ENCODE peak calls at places on chromosomes 4 and X, in eight cellular contexts. One of them, this sample, is unnamed.

GRCh38 chr4:149343614-149344013 is 472.0 kb downstream of the IQCM start:
- DNase-seq in transverse colon: no peak
- DNase-seq in GM12878: no peak
- DNase-seq in NB4: no peak
- DNase-seq in suprapubic skin: no peak
- DNase-seq in A549: no peak
- DNase-seq in lower leg skin: no peak
- DNase-seq in spleen: no peak
- DNase-seq in this sample: no peak

GRCh38 chrX:9285342-9285771 is 179.5 kb upstream of the TBL1X start:
- DNase-seq in transverse colon: no peak
- DNase-seq in A549: no peak
- DNase-seq in suprapubic skin: no peak
- DNase-seq in spleen: no peak
- DNase-seq in GM12878: no peak
- DNase-seq in lower leg skin: no peak
- DNase-seq in NB4: peak; percentile 74
- DNase-seq in this sample: no peak

GRCh38 chrX:134821370-134821769 is 163.1 kb upstream of the PLAC1 start:
- DNase-seq in transverse colon: no peak
- DNase-seq in spleen: no peak
- DNase-seq in A549: no peak
- DNase-seq in suprapubic skin: no peak
- DNase-seq in GM12878: no peak
- DNase-seq in NB4: peak; percentile 57
- DNase-seq in lower leg skin: no peak
- DNase-seq in this sample: no peak

GRCh38 chrX:147763131-147763530 is 148.6 kb upstream of the FMR1 start:
- DNase-seq in A549: no peak
- DNase-seq in GM12878: no peak
- DNase-seq in NB4: no peak
- DNase-seq in lower leg skin: no peak
- DNase-seq in transverse colon: no peak
- DNase-seq in suprapubic skin: no peak
- DNase-seq in spleen: no peak
- DNase-seq in this sample: no peak

GRCh38 chr4:92163348-92163747 is 140.4 kb upstream of the GRID2 start:
- DNase-seq in NB4: peak; percentile 26
- DNase-seq in GM12878: no peak
- DNase-seq in suprapubic skin: no peak
- DNase-seq in A549: no peak
- DNase-seq in transverse colon: no peak
- DNase-seq in lower leg skin: no peak
- DNase-seq in spleen: no peak
- DNase-seq in this sample: no peak

GRCh38 chr4:41307633-41308032 is 50.9 kb downstream of the UCHL1 start:
- DNase-seq in NB4: peak; percentile 13
- DNase-seq in A549: no peak
- DNase-seq in suprapubic skin: no peak
- DNase-seq in transverse colon: no peak
- DNase-seq in spleen: no peak
- DNase-seq in lower leg skin: no peak
- DNase-seq in GM12878: no peak
- DNase-seq in this sample: no peak

GRCh38 chr4:56134272-56134671 is 185.5 kb downstream of the CEP135 start:
- DNase-seq in transverse colon: peak; percentile 11
- DNase-seq in NB4: no peak
- DNase-seq in lower leg skin: no peak
- DNase-seq in A549: no peak
- DNase-seq in GM12878: no peak
- DNase-seq in spleen: no peak
- DNase-seq in suprapubic skin: no peak
- DNase-seq in this sample: no peak

GRCh38 chrX:154359362-154360154 is 14.9 kb downstream of the FLNA start:
- DNase-seq in GM12878: no peak
- DNase-seq in NB4: no peak
- DNase-seq in transverse colon: no peak
- DNase-seq in spleen: no peak
- DNase-seq in A549: no peak
- DNase-seq in suprapubic skin: no peak
- DNase-seq in lower leg skin: no peak
- DNase-seq in this sample: no peak

GRCh38 chr4:177105526-177105925 is 204.1 kb upstream of the NEIL3 start:
- DNase-seq in GM12878: no peak
- DNase-seq in NB4: no peak
- DNase-seq in suprapubic skin: no peak
- DNase-seq in lower leg skin: peak; percentile 33
- DNase-seq in spleen: no peak
- DNase-seq in A549: no peak
- DNase-seq in transverse colon: no peak
- DNase-seq in this sample: no peak

GRCh38 chrX:7067266-7067665 is 80.2 kb upstream of the STS start:
- DNase-seq in lower leg skin: no peak
- DNase-seq in transverse colon: no peak
- DNase-seq in NB4: no peak
- DNase-seq in suprapubic skin: no peak
- DNase-seq in A549: no peak
- DNase-seq in GM12878: no peak
- DNase-seq in spleen: no peak
- DNase-seq in this sample: no peak

GRCh38 chr4:118270492-118270891 is 82.3 kb downstream of the PRSS12 start:
- DNase-seq in NB4: peak; percentile 67
- DNase-seq in GM12878: no peak
- DNase-seq in suprapubic skin: no peak
- DNase-seq in A549: peak; percentile 23
- DNase-seq in transverse colon: no peak
- DNase-seq in spleen: no peak
- DNase-seq in lower leg skin: no peak
- DNase-seq in this sample: no peak

GRCh38 chrX:118181030-118181429 is 64.4 kb upstream of the KLHL13 start:
- DNase-seq in lower leg skin: no peak
- DNase-seq in GM12878: no peak
- DNase-seq in spleen: no peak
- DNase-seq in NB4: no peak
- DNase-seq in A549: no peak
- DNase-seq in transverse colon: no peak
- DNase-seq in suprapubic skin: no peak
- DNase-seq in this sample: no peak

GRCh38 chr4:35506161-35506560 is 738.2 kb downstream of the ARAP2 start:
- DNase-seq in transverse colon: no peak
- DNase-seq in GM12878: no peak
- DNase-seq in A549: no peak
- DNase-seq in spleen: no peak
- DNase-seq in NB4: peak; percentile 59
- DNase-seq in lower leg skin: no peak
- DNase-seq in suprapubic skin: no peak
- DNase-seq in this sample: no peak

GRCh38 chr4:952881-953573 is 20.3 kb downstream of the DGKQ start:
- DNase-seq in transverse colon: no peak
- DNase-seq in spleen: peak; percentile 64
- DNase-seq in A549: no peak
- DNase-seq in NB4: no peak
- DNase-seq in lower leg skin: no peak
- DNase-seq in GM12878: no peak
- DNase-seq in suprapubic skin: no peak
- DNase-seq in this sample: no peak

GRCh38 chr4:39706334-39706733 is 8.4 kb downstream of the UBE2K start:
- DNase-seq in suprapubic skin: no peak
- DNase-seq in transverse colon: peak; percentile 59
- DNase-seq in GM12878: no peak
- DNase-seq in lower leg skin: no peak
- DNase-seq in NB4: no peak
- DNase-seq in spleen: no peak
- DNase-seq in A549: no peak
- DNase-seq in this sample: peak; percentile 74

GRCh38 chr4:25215506-25215905 is 18.3 kb upstream of the PI4K2B start:
- DNase-seq in A549: no peak
- DNase-seq in lower leg skin: no peak
- DNase-seq in transverse colon: no peak
- DNase-seq in GM12878: no peak
- DNase-seq in suprapubic skin: no peak
- DNase-seq in spleen: no peak
- DNase-seq in NB4: no peak
- DNase-seq in this sample: no peak

GRCh38 chrX:776529-777230 is 146.1 kb downstream of the SHOX start:
- DNase-seq in suprapubic skin: peak; percentile 44
- DNase-seq in spleen: peak; percentile 11
- DNase-seq in A549: no peak
- DNase-seq in lower leg skin: no peak
- DNase-seq in transverse colon: no peak
- DNase-seq in GM12878: no peak
- DNase-seq in NB4: no peak
- DNase-seq in this sample: no peak

GRCh38 chr4:7055111-7055989 is 12.2 kb downstream of the TADA2B start:
- DNase-seq in lower leg skin: no peak
- DNase-seq in NB4: peak; percentile 55
- DNase-seq in transverse colon: no peak
- DNase-seq in GM12878: no peak
- DNase-seq in A549: no peak
- DNase-seq in suprapubic skin: peak; percentile 69
- DNase-seq in spleen: no peak
- DNase-seq in this sample: peak; percentile 35

GRCh38 chr4:70746179-70746839 is 24.5 kb downstream of the RUFY3 start:
- DNase-seq in NB4: no peak
- DNase-seq in lower leg skin: no peak
- DNase-seq in GM12878: no peak
- DNase-seq in transverse colon: no peak
- DNase-seq in A549: no peak
- DNase-seq in spleen: no peak
- DNase-seq in suprapubic skin: no peak
- DNase-seq in this sample: no peak
- TF ChIP-seq CTCF in NB4: no peak
- TF ChIP-seq CTCF in lower leg skin: no peak
- TF ChIP-seq CTCF in GM12878: no peak
- TF ChIP-seq CTCF in transverse colon: no peak
- TF ChIP-seq CTCF in A549: no peak
- TF ChIP-seq CTCF in spleen: no peak
- TF ChIP-seq CTCF in suprapubic skin: no peak
- TF ChIP-seq CTCF in this sample: no peak

GRCh38 chrX:123959281-123960063 is 2.0 kb upstream of the STAG2 start:
- DNase-seq in GM12878: no peak
- DNase-seq in transverse colon: peak; percentile 39
- DNase-seq in NB4: peak; percentile 54
- DNase-seq in suprapubic skin: no peak
- DNase-seq in lower leg skin: peak; percentile 39
- DNase-seq in spleen: peak; percentile 84
- DNase-seq in A549: peak; percentile 26
- DNase-seq in this sample: peak; percentile 81

GRCh38 chrX:123962006-123962485 is 540 bp downstream of the STAG2 start:
- DNase-seq in transverse colon: no peak
- DNase-seq in spleen: no peak
- DNase-seq in GM12878: no peak
- DNase-seq in NB4: no peak
- DNase-seq in suprapubic skin: no peak
- DNase-seq in A549: peak; percentile 39
- DNase-seq in lower leg skin: no peak
- DNase-seq in this sample: no peak

GRCh38 chrX:123962794-123963373 is 1.4 kb downstream of the STAG2 start:
- DNase-seq in lower leg skin: peak; percentile 92
- DNase-seq in NB4: peak; percentile 95
- DNase-seq in spleen: peak; percentile 92
- DNase-seq in suprapubic skin: peak; percentile 92
- DNase-seq in GM12878: peak; percentile 68
- DNase-seq in transverse colon: peak; percentile 89
- DNase-seq in A549: peak; percentile 83
- DNase-seq in this sample: peak; percentile 97

GRCh38 chrX:123960956-123961267 is 594 bp upstream of the STAG2 start:
- DNase-seq in GM12878: no peak
- DNase-seq in lower leg skin: peak; percentile 15
- DNase-seq in NB4: no peak
- DNase-seq in suprapubic skin: no peak
- DNase-seq in A549: no peak
- DNase-seq in transverse colon: no peak
- DNase-seq in spleen: no peak
- DNase-seq in this sample: no peak

GRCh38 chrX:123961268-123962005 is at the start of gene STAG2:
- DNase-seq in lower leg skin: peak; percentile 76
- DNase-seq in A549: peak; percentile 71
- DNase-seq in suprapubic skin: no peak
- DNase-seq in spleen: peak; percentile 86
- DNase-seq in NB4: peak; percentile 94
- DNase-seq in transverse colon: peak; percentile 77
- DNase-seq in GM12878: peak; percentile 21
- DNase-seq in this sample: peak; percentile 93
- TF ChIP-seq POLR2A in lower leg skin: no peak
- TF ChIP-seq POLR2A in A549: no peak
- TF ChIP-seq POLR2A in suprapubic skin: no peak
- TF ChIP-seq POLR2A in spleen: no peak
- TF ChIP-seq POLR2A in NB4: peak; percentile 35
- TF ChIP-seq POLR2A in transverse colon: peak; percentile 38
- TF ChIP-seq POLR2A in GM12878: peak; percentile 50
- TF ChIP-seq POLR2A in this sample: peak; percentile 54

GRCh38 chr4:20305976-20306375 is 54.3 kb downstream of the SLIT2 start:
- DNase-seq in A549: no peak
- DNase-seq in spleen: no peak
- DNase-seq in GM12878: no peak
- DNase-seq in lower leg skin: no peak
- DNase-seq in NB4: peak; percentile 25
- DNase-seq in suprapubic skin: no peak
- DNase-seq in transverse colon: no peak
- DNase-seq in this sample: no peak
- TF ChIP-seq CTCF in A549: no peak
- TF ChIP-seq CTCF in spleen: no peak
- TF ChIP-seq CTCF in GM12878: no peak
- TF ChIP-seq CTCF in lower leg skin: no peak
- TF ChIP-seq CTCF in NB4: no peak
- TF ChIP-seq CTCF in suprapubic skin: no peak
- TF ChIP-seq CTCF in transverse colon: no peak
- TF ChIP-seq CTCF in this sample: no peak

DNA sequence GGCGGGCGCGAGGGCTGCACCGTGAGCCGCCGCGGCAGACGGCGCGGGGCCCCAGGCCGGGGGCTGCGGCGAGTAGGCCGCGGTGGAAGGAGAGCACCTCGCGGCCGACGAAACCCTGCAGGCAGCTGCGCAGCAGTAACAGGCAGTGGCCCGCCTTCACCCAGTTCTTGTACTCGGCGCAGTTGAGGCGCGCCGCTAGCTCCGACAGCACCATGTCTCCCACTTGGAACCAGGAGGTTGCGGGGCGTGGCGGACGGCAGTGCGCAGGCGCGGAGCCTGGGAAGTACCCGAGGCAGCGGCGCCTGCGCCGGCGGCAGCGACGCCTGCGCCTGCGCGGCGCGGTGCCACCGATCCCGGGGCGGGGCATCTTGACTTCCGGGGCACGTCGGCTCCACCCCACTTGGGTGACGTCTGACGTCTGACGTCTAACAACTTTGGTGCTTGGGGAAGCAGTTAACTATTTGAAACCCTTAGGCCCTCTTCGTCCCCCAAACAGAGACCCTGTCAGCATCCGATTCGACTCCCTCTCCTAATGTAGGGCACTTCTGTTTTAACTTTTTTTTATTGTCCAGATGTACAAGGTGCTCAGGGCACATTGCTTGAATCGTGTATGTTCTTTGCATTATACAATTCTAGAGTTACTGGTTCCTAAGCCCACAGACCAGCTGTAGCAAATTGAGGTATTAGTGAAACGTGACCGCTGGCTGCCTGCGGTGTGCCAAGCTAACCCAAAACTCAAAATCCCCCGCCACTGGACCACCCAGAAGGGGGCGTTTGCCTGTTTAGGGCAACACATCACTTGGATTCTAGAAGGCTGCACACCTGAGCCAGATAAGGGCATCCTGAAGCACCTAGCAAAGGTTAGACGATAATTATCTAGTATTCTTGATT is at the start of gene CXorf38:
- DNase-seq in suprapubic skin: peak; percentile 89
- DNase-seq in lower leg skin: peak; percentile 83
- DNase-seq in A549: peak; percentile 69
- DNase-seq in NB4: peak; percentile 87
- DNase-seq in transverse colon: peak; percentile 96
- DNase-seq in spleen: peak; percentile 97
- DNase-seq in GM12878: peak; percentile 68
- DNase-seq in this sample: peak; percentile 97
- TF ChIP-seq POLR2A in suprapubic skin: peak; percentile 15
- TF ChIP-seq POLR2A in lower leg skin: no peak
- TF ChIP-seq POLR2A in A549: peak; percentile 65
- TF ChIP-seq POLR2A in NB4: peak; percentile 49
- TF ChIP-seq POLR2A in transverse colon: peak; percentile 66
- TF ChIP-seq POLR2A in spleen: peak; percentile 29
- TF ChIP-seq POLR2A in GM12878: peak; percentile 92
- TF ChIP-seq POLR2A in this sample: no peak